ENCODE peak calls at places on chromosomes 4 and X, in six cellular contexts. One of them, this sample, is unnamed.

GRCh38 chr4:157220026-157220881 is at the start of gene GRIA2:
- DNase-seq in AG04450: no peak
- DNase-seq in fibroblast of mammary gland: peak; percentile 47
- DNase-seq in activated B cell treated with CpG ODN at 0.5 μM for 24 hours: no peak
- DNase-seq in tibial artery: peak; percentile 72
- DNase-seq in CD8-positive, alpha-beta T cell: no peak
- DNase-seq in this sample: no peak

GRCh38 chr4:1021386-1022050 is 10.1 kb downstream of the FGFRL1 start:
- DNase-seq in AG04450: no peak
- DNase-seq in fibroblast of mammary gland: no peak
- DNase-seq in activated B cell treated with CpG ODN at 0.5 μM for 24 hours: peak; percentile 57
- DNase-seq in tibial artery: no peak
- DNase-seq in CD8-positive, alpha-beta T cell: no peak
- DNase-seq in this sample: no peak

GRCh38 chrX:150157291-150157690 is 205.8 kb upstream of the MAMLD1 start:
- DNase-seq in AG04450: no peak
- DNase-seq in fibroblast of mammary gland: no peak
- DNase-seq in activated B cell treated with CpG ODN at 0.5 μM for 24 hours: no peak
- DNase-seq in tibial artery: no peak
- DNase-seq in CD8-positive, alpha-beta T cell: no peak
- DNase-seq in this sample: no peak

GRCh38 chrX:43008356-43008755 is 230.4 kb upstream of the PPP1R2C start:
- DNase-seq in AG04450: no peak
- DNase-seq in fibroblast of mammary gland: no peak
- DNase-seq in activated B cell treated with CpG ODN at 0.5 μM for 24 hours: no peak
- DNase-seq in tibial artery: no peak
- DNase-seq in CD8-positive, alpha-beta T cell: no peak
- DNase-seq in this sample: no peak

GRCh38 chr4:158871050-158871724 is 102.4 kb downstream of the FNIP2 start:
- DNase-seq in AG04450: no peak
- DNase-seq in fibroblast of mammary gland: no peak
- DNase-seq in activated B cell treated with CpG ODN at 0.5 μM for 24 hours: no peak
- DNase-seq in tibial artery: no peak
- DNase-seq in CD8-positive, alpha-beta T cell: no peak
- DNase-seq in this sample: no peak

GRCh38 chr4:8296491-8296890 is 26.9 kb downstream of the HTRA3 start:
- DNase-seq in AG04450: no peak
- DNase-seq in fibroblast of mammary gland: no peak
- DNase-seq in activated B cell treated with CpG ODN at 0.5 μM for 24 hours: no peak
- DNase-seq in tibial artery: peak; percentile 6
- DNase-seq in CD8-positive, alpha-beta T cell: no peak
- DNase-seq in this sample: no peak

GRCh38 chr4:73776363-73776762 is 36.0 kb downstream of the CXCL8 start:
- DNase-seq in AG04450: peak; percentile 63
- DNase-seq in fibroblast of mammary gland: peak; percentile 98
- DNase-seq in activated B cell treated with CpG ODN at 0.5 μM for 24 hours: no peak
- DNase-seq in tibial artery: no peak
- DNase-seq in CD8-positive, alpha-beta T cell: no peak
- DNase-seq in this sample: no peak

GRCh38 chr4:91243132-91243531 is 1060.6 kb upstream of the GRID2 start:
- DNase-seq in AG04450: no peak
- DNase-seq in fibroblast of mammary gland: no peak
- DNase-seq in activated B cell treated with CpG ODN at 0.5 μM for 24 hours: no peak
- DNase-seq in tibial artery: no peak
- DNase-seq in CD8-positive, alpha-beta T cell: no peak
- DNase-seq in this sample: no peak

GRCh38 chrX:83419030-83419792 is 88.9 kb upstream of the POU3F4 start:
- DNase-seq in AG04450: no peak
- DNase-seq in fibroblast of mammary gland: no peak
- DNase-seq in activated B cell treated with CpG ODN at 0.5 μM for 24 hours: no peak
- DNase-seq in tibial artery: no peak
- DNase-seq in CD8-positive, alpha-beta T cell: no peak
- DNase-seq in this sample: no peak

GRCh38 chr4:133129237-133129636 is 19.9 kb upstream of the PCDH10 start:
- DNase-seq in AG04450: no peak
- DNase-seq in fibroblast of mammary gland: no peak
- DNase-seq in activated B cell treated with CpG ODN at 0.5 μM for 24 hours: no peak
- DNase-seq in tibial artery: no peak
- DNase-seq in CD8-positive, alpha-beta T cell: no peak
- DNase-seq in this sample: no peak

GRCh38 chr4:171538601-171539100 is 274.6 kb upstream of the GALNTL6 start:
- DNase-seq in AG04450: no peak
- DNase-seq in fibroblast of mammary gland: no peak
- DNase-seq in activated B cell treated with CpG ODN at 0.5 μM for 24 hours: no peak
- DNase-seq in tibial artery: no peak
- DNase-seq in CD8-positive, alpha-beta T cell: no peak
- DNase-seq in this sample: no peak

GRCh38 chr4:12486995-12487394 is 997.1 kb downstream of the RAB28 start:
- DNase-seq in AG04450: no peak
- DNase-seq in fibroblast of mammary gland: peak; percentile 1
- DNase-seq in activated B cell treated with CpG ODN at 0.5 μM for 24 hours: no peak
- DNase-seq in tibial artery: no peak
- DNase-seq in CD8-positive, alpha-beta T cell: no peak
- DNase-seq in this sample: no peak

GRCh38 chr4:14916554-14917304 is 85.6 kb upstream of the CPEB2 start:
- DNase-seq in AG04450: peak; percentile 8
- DNase-seq in fibroblast of mammary gland: peak; percentile 80
- DNase-seq in activated B cell treated with CpG ODN at 0.5 μM for 24 hours: no peak
- DNase-seq in tibial artery: no peak
- DNase-seq in CD8-positive, alpha-beta T cell: no peak
- DNase-seq in this sample: no peak

GRCh38 chr4:8913858-8914460 is 42.3 kb upstream of the HMX1 start:
- DNase-seq in AG04450: no peak
- DNase-seq in fibroblast of mammary gland: no peak
- DNase-seq in activated B cell treated with CpG ODN at 0.5 μM for 24 hours: no peak
- DNase-seq in tibial artery: no peak
- DNase-seq in CD8-positive, alpha-beta T cell: no peak
- DNase-seq in this sample: peak; percentile 10

GRCh38 chr4:156606444-156607197 is 365.0 kb downstream of the PDGFC start:
- DNase-seq in AG04450: no peak
- DNase-seq in fibroblast of mammary gland: peak; percentile 49
- DNase-seq in activated B cell treated with CpG ODN at 0.5 μM for 24 hours: no peak
- DNase-seq in tibial artery: no peak
- DNase-seq in CD8-positive, alpha-beta T cell: no peak
- DNase-seq in this sample: no peak

GRCh38 chr4:1784789-1785591 is 8.1 kb upstream of the FGFR3 start:
- DNase-seq in AG04450: no peak
- DNase-seq in fibroblast of mammary gland: no peak
- DNase-seq in activated B cell treated with CpG ODN at 0.5 μM for 24 hours: no peak
- DNase-seq in tibial artery: no peak
- DNase-seq in CD8-positive, alpha-beta T cell: no peak
- DNase-seq in this sample: no peak

GRCh38 chrX:130296743-130297142 is 28.0 kb upstream of the ZNF280C start:
- DNase-seq in AG04450: no peak
- DNase-seq in fibroblast of mammary gland: peak; percentile 15
- DNase-seq in activated B cell treated with CpG ODN at 0.5 μM for 24 hours: no peak
- DNase-seq in tibial artery: no peak
- DNase-seq in CD8-positive, alpha-beta T cell: no peak
- DNase-seq in this sample: no peak

GRCh38 chrX:117645639-117646038 is 471.0 kb downstream of the KLHL13 start:
- DNase-seq in AG04450: no peak
- DNase-seq in fibroblast of mammary gland: no peak
- DNase-seq in activated B cell treated with CpG ODN at 0.5 μM for 24 hours: no peak
- DNase-seq in tibial artery: no peak
- DNase-seq in CD8-positive, alpha-beta T cell: no peak
- DNase-seq in this sample: no peak

GRCh38 chr4:164136181-164136616 is 617.7 kb upstream of the SMIM31 start:
- DNase-seq in AG04450: no peak
- DNase-seq in fibroblast of mammary gland: peak; percentile 1
- DNase-seq in activated B cell treated with CpG ODN at 0.5 μM for 24 hours: no peak
- DNase-seq in tibial artery: no peak
- DNase-seq in CD8-positive, alpha-beta T cell: no peak
- DNase-seq in this sample: no peak

GRCh38 chrX:70480660-70481018 is 36.0 kb downstream of the DLG3 start:
- DNase-seq in AG04450: no peak
- DNase-seq in fibroblast of mammary gland: peak; percentile 41
- DNase-seq in activated B cell treated with CpG ODN at 0.5 μM for 24 hours: no peak
- DNase-seq in tibial artery: peak; percentile 67
- DNase-seq in CD8-positive, alpha-beta T cell: no peak
- DNase-seq in this sample: no peak

GRCh38 chr4:167966161-167966560 is 126.2 kb upstream of the ANXA10 start:
- DNase-seq in AG04450: no peak
- DNase-seq in fibroblast of mammary gland: no peak
- DNase-seq in activated B cell treated with CpG ODN at 0.5 μM for 24 hours: no peak
- DNase-seq in tibial artery: no peak
- DNase-seq in CD8-positive, alpha-beta T cell: no peak
- DNase-seq in this sample: no peak

GRCh38 chr4:186471441-186471840 is 83.9 kb downstream of the MTNR1A start:
- DNase-seq in AG04450: no peak
- DNase-seq in fibroblast of mammary gland: no peak
- DNase-seq in activated B cell treated with CpG ODN at 0.5 μM for 24 hours: no peak
- DNase-seq in tibial artery: no peak
- DNase-seq in CD8-positive, alpha-beta T cell: no peak
- DNase-seq in this sample: no peak

GRCh38 chr4:186473933-186474332 is 81.4 kb downstream of the MTNR1A start:
- DNase-seq in AG04450: no peak
- DNase-seq in fibroblast of mammary gland: no peak
- DNase-seq in activated B cell treated with CpG ODN at 0.5 μM for 24 hours: no peak
- DNase-seq in tibial artery: no peak
- DNase-seq in CD8-positive, alpha-beta T cell: no peak
- DNase-seq in this sample: no peak

GRCh38 chr4:186475202-186475601 is 80.2 kb downstream of the MTNR1A start:
- DNase-seq in AG04450: no peak
- DNase-seq in fibroblast of mammary gland: no peak
- DNase-seq in activated B cell treated with CpG ODN at 0.5 μM for 24 hours: no peak
- DNase-seq in tibial artery: no peak
- DNase-seq in CD8-positive, alpha-beta T cell: no peak
- DNase-seq in this sample: no peak

DNA sequence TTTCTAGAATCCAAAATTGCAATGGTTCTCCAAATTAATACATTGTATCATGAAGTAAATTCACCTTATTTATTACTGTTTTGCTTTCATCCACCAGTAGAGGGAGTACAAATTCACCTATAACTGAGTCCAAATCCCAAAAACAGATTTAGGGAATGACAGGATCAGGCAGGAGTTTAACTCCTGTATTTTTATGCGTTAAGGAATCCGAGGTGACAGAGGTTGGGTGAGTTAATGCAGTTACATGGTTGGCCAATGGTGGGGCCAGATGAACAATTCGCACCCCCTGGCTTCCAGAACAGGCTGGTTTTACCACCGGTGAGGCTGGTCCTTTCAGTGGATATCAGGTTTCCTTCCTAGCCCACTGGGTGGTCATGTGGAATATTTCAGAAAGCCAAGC is 82.4 kb downstream of the MTNR1A start:
- DNase-seq in AG04450: peak; percentile 6
- DNase-seq in fibroblast of mammary gland: peak; percentile 57
- DNase-seq in activated B cell treated with CpG ODN at 0.5 μM for 24 hours: no peak
- DNase-seq in tibial artery: no peak
- DNase-seq in CD8-positive, alpha-beta T cell: no peak
- DNase-seq in this sample: no peak
- TF ChIP-seq CTCF in AG04450: peak; percentile 62
- TF ChIP-seq CTCF in fibroblast of mammary gland: peak; percentile 62
- TF ChIP-seq CTCF in activated B cell treated with CpG ODN at 0.5 μM for 24 hours: no peak
- TF ChIP-seq CTCF in tibial artery: peak; percentile 58
- TF ChIP-seq CTCF in CD8-positive, alpha-beta T cell: no peak
- TF ChIP-seq CTCF in this sample: no peak

GRCh38 chr4:17124767-17125166 is 226.3 kb upstream of the LDB2 start:
- DNase-seq in AG04450: no peak
- DNase-seq in fibroblast of mammary gland: no peak
- DNase-seq in activated B cell treated with CpG ODN at 0.5 μM for 24 hours: no peak
- DNase-seq in tibial artery: no peak
- DNase-seq in CD8-positive, alpha-beta T cell: no peak
- DNase-seq in this sample: no peak
- TF ChIP-seq CTCF in AG04450: peak; percentile 41
- TF ChIP-seq CTCF in fibroblast of mammary gland: peak; percentile 27
- TF ChIP-seq CTCF in activated B cell treated with CpG ODN at 0.5 μM for 24 hours: no peak
- TF ChIP-seq CTCF in tibial artery: no peak
- TF ChIP-seq CTCF in CD8-positive, alpha-beta T cell: no peak
- TF ChIP-seq CTCF in this sample: no peak

GRCh38 chr4:39178706-39179105 is 3.6 kb upstream of the WDR19 start:
- DNase-seq in AG04450: peak; percentile 11
- DNase-seq in fibroblast of mammary gland: no peak
- DNase-seq in activated B cell treated with CpG ODN at 0.5 μM for 24 hours: no peak
- DNase-seq in tibial artery: no peak
- DNase-seq in CD8-positive, alpha-beta T cell: no peak
- DNase-seq in this sample: no peak

GRCh38 chr4:39179681-39180080 is 2.6 kb upstream of the WDR19 start:
- DNase-seq in AG04450: no peak
- DNase-seq in fibroblast of mammary gland: no peak
- DNase-seq in activated B cell treated with CpG ODN at 0.5 μM for 24 hours: no peak
- DNase-seq in tibial artery: no peak
- DNase-seq in CD8-positive, alpha-beta T cell: no peak
- DNase-seq in this sample: no peak

GRCh38 chr4:39181520-39181904 is 817 bp upstream of the WDR19 start:
- DNase-seq in AG04450: no peak
- DNase-seq in fibroblast of mammary gland: peak; percentile 6
- DNase-seq in activated B cell treated with CpG ODN at 0.5 μM for 24 hours: no peak
- DNase-seq in tibial artery: no peak
- DNase-seq in CD8-positive, alpha-beta T cell: no peak
- DNase-seq in this sample: no peak

DNA sequence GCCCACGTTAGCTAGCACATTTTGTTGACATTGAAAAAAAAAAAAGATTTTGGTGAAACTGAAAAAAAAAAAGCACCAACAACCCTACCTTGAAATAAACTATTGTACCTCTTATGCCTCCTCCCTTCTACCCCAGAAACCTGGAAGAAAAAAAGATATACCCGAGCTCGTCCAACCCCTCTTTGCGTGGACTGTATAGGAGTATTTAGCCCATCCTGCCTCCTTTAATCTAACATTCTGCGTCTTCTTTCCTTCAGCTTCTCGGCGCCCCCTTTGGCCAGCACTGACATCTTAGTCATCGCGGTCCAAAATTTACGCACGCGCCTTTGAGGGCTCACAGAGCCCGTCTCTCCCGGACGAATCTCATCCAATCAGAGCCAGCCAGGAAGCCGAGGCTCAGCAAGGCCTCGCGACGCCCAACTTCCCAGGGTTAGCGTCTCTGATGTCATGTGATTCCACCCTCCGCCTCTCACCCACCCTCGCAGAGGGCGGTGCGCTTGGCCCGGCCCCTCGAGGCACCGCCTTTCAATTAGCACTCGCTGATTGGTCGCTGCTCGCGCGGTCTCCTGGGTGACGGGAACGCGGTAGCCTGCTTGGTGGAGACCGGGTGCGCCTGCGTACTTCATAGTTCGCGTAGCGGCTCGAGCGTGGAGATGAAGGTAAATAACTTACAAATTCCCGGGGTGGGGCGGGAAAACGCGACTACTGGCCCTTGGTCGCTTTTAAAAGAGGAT is at the start of gene WDR19:
- DNase-seq in AG04450: peak; percentile 99
- DNase-seq in fibroblast of mammary gland: peak; percentile 99
- DNase-seq in activated B cell treated with CpG ODN at 0.5 μM for 24 hours: peak; percentile 93
- DNase-seq in tibial artery: peak; percentile 99
- DNase-seq in CD8-positive, alpha-beta T cell: peak; percentile 99
- DNase-seq in this sample: peak; percentile 95
- TF ChIP-seq CTCF in AG04450: peak; percentile 60
- TF ChIP-seq CTCF in fibroblast of mammary gland: peak; percentile 47
- TF ChIP-seq CTCF in activated B cell treated with CpG ODN at 0.5 μM for 24 hours: no peak
- TF ChIP-seq CTCF in tibial artery: peak; percentile 31
- TF ChIP-seq CTCF in CD8-positive, alpha-beta T cell: peak; percentile 64
- TF ChIP-seq CTCF in this sample: peak; percentile 51

DNA sequence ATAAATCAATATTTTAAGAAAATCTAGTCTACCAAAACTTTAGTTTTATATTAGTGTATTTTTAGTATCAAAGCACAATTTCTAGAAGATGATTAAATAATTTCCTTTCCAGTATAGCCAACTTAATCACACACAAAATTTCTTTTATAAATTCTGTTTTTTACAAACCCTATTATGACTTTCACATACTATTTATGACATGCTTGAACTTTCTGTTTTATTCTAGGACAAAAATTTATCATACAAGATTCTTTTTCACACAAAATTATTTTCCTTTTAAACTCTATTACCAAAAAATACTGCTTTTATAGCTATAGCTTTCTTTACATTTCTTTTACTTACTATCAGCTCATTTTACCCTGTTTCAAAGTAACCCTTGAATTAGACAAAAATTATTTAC is 149.5 kb downstream of the OR13H1 start:
- DNase-seq in AG04450: no peak
- DNase-seq in fibroblast of mammary gland: no peak
- DNase-seq in activated B cell treated with CpG ODN at 0.5 μM for 24 hours: no peak
- DNase-seq in tibial artery: no peak
- DNase-seq in CD8-positive, alpha-beta T cell: no peak
- DNase-seq in this sample: no peak
- TF ChIP-seq CTCF in AG04450: no peak
- TF ChIP-seq CTCF in fibroblast of mammary gland: no peak
- TF ChIP-seq CTCF in activated B cell treated with CpG ODN at 0.5 μM for 24 hours: no peak
- TF ChIP-seq CTCF in tibial artery: no peak
- TF ChIP-seq CTCF in CD8-positive, alpha-beta T cell: no peak
- TF ChIP-seq CTCF in this sample: no peak